ENCODE peak calls at places on chromosomes 2 and 18, in seven cellular contexts. L is WTC11; Z is GM18507; J is NCI-H1092; S is Calu3; A is glomerular endothelial cell; W is stimulated activated CD4-positive, alpha-beta T cell treated with anti-CD3 and anti-CD28 coated beads, Interleukin-4, amount 100 ng/mL, for 24 hours. D is an unnamed sample.

GRCh38 chr2:68057658-68058396 is 5.0 kb downstream of the C1D start:
- DNase-seq in A (no peak), S (no peak), L (no peak), Z (no peak), W (no peak), J (no peak), D (no peak)

GRCh38 chr2:105770162-105770561 is 25.4 kb downstream of the NCK2 start:
- DNase-seq in L (no peak), A (no peak), S (no peak), W (no peak), J (no peak), Z (no peak), D (no peak)

GRCh38 chr2:170217778-170218251 is 39.9 kb downstream of the MYO3B start:
- DNase-seq in A (no peak), J (no peak), Z (no peak), S (no peak), W (no peak), L (no peak), D (no peak)

GRCh38 chr18:35005963-35006577 is 35.1 kb upstream of the MAPRE2 start:
- DNase-seq in Z (peak), A (peak), S (peak), W (peak), L (no peak), J (peak), D (peak)

GRCh38 chr2:224764565-224765236 is 48.5 kb upstream of the CCDC195 start:
- DNase-seq in S (no peak), Z (no peak), A (no peak), W (no peak), J (no peak), L (no peak), D (peak)

GRCh38 chr2:97713296-97714083 is at the start of gene ZAP70:
- DNase-seq in L (no peak), W (peak), J (no peak), A (no peak), Z (no peak), S (no peak), D (peak)

GRCh38 chr2:20524412-20525040 is 77.7 kb downstream of the RHOB start:
- DNase-seq in S (no peak), W (no peak), L (no peak), Z (peak), A (no peak), J (no peak), D (no peak)

GRCh38 chr2:241810304-241811208 is 1.6 kb downstream of the NEU4 start:
- DNase-seq in A (no peak), L (no peak), J (no peak), W (no peak), S (no peak), Z (no peak), D (no peak)

GRCh38 chr18:61034581-61034980 is 298.6 kb upstream of the CDH20 start:
- DNase-seq in W (no peak), A (no peak), L (no peak), S (no peak), J (no peak), Z (no peak), D (no peak)

D was measured in stimulated activated naive CD4-positive, alpha-beta T cell.